ENCODE peak calls at places on chromosomes 2 and 18, in ten cellular contexts. G, K, D, V, S, A, R, Y, U and Q are unnamed samples.
A peak's percentile ranks its signal among the peaks of the same experiment; 100 is the strongest.

GRCh38 chr2:8617048-8617447 is 64.8 kb upstream of the ID2 start:
- DNase-seq in G (no peak), K (no peak), D (peak; percentile 21), V (no peak), S (no peak), A (no peak), R (no peak), Y (no peak), U (no peak), Q (no peak)

GRCh38 chr18:34548973-34549294 is 161.2 kb upstream of the DTNA start:
- DNase-seq in G (no peak), K (no peak), D (no peak), V (no peak), S (no peak), A (no peak), R (no peak), Y (no peak), U (no peak), Q (no peak)

GRCh38 chr2:238586931-238587775 is 160.4 kb downstream of the ASB1 start:
- DNase-seq in G (peak; percentile 24), K (no peak), D (no peak), V (no peak), S (no peak), A (peak; percentile 48), R (peak; percentile 59), Y (no peak), U (no peak), Q (no peak)

GRCh38 chr18:34023471-34023870 is 201.2 kb downstream of the NOL4 start:
- DNase-seq in G (peak; percentile 5), K (peak; percentile 5), D (no peak), V (no peak), S (no peak), A (no peak), R (no peak), Y (peak; percentile 74), U (no peak), Q (no peak)

GRCh38 chr2:156834431-156834830 is 398.3 kb downstream of the GPD2 start:
- DNase-seq in G (no peak), K (no peak), D (no peak), V (no peak), S (no peak), A (no peak), R (no peak), Y (no peak), U (no peak), Q (no peak)

GRCh38 chr2:232980683-232981082 is 32.4 kb downstream of the NGEF start:
- DNase-seq in G (no peak), K (no peak), D (no peak), V (no peak), S (no peak), A (peak; percentile 56), R (no peak), Y (no peak), U (no peak), Q (no peak)

GRCh38 chr2:168025487-168026203 is 221.8 kb downstream of the STK39 start:
- DNase-seq in G (no peak), K (no peak), D (no peak), V (no peak), S (no peak), A (no peak), R (no peak), Y (no peak), U (no peak), Q (no peak)

GRCh38 chr2:172090044-172090946 is 5.0 kb downstream of the DLX1 start:
- DNase-seq in G (peak; percentile 60), K (no peak), D (no peak), V (no peak), S (no peak), A (no peak), R (no peak), Y (peak; percentile 76), U (no peak), Q (no peak)

GRCh38 chr2:9610781-9611548 is 19.8 kb downstream of the YWHAQ start:
- DNase-seq in G (no peak), K (no peak), D (no peak), V (no peak), S (no peak), A (no peak), R (no peak), Y (no peak), U (no peak), Q (no peak)

GRCh38 chr2:217897091-217897715 is 105.6 kb downstream of the TNS1 start:
- DNase-seq in G (no peak), K (no peak), D (peak; percentile 79), V (no peak), S (no peak), A (no peak), R (no peak), Y (no peak), U (no peak), Q (no peak)

GRCh38 chr2:144084114-144084661 is 435.7 kb downstream of the ZEB2 start:
- DNase-seq in G (no peak), K (no peak), D (no peak), V (no peak), S (peak; percentile 5), A (no peak), R (no peak), Y (no peak), U (no peak), Q (no peak)

GRCh38 chr2:163471947-163472346 is 263.9 kb downstream of the FIGN start:
- DNase-seq in G (peak; percentile 37), K (peak; percentile 47), D (no peak), V (no peak), S (peak; percentile 3), A (no peak), R (no peak), Y (peak; percentile 29), U (no peak), Q (peak; percentile 13)

GRCh38 chr2:147879846-147880245 is 35.0 kb downstream of the ACVR2A start:
- DNase-seq in G (no peak), K (no peak), D (no peak), V (no peak), S (no peak), A (no peak), R (no peak), Y (no peak), U (no peak), Q (no peak)

GRCh38 chr2:105815401-105815800 is 70.7 kb downstream of the NCK2 start:
- DNase-seq in G (no peak), K (no peak), D (no peak), V (no peak), S (no peak), A (no peak), R (no peak), Y (no peak), U (no peak), Q (no peak)

GRCh38 chr2:3492951-3493609 is 26.3 kb downstream of the ADI1 start:
- DNase-seq in G (no peak), K (no peak), D (no peak), V (no peak), S (no peak), A (peak; percentile 92), R (no peak), Y (no peak), U (peak; percentile 72), Q (no peak)

GRCh38 chr2:133936601-133937000 is 317.3 kb upstream of the MGAT5 start:
- DNase-seq in G (no peak), K (no peak), D (no peak), V (no peak), S (no peak), A (no peak), R (no peak), Y (no peak), U (no peak), Q (no peak)

GRCh38 chr18:10381951-10382350 is 72.5 kb upstream of the APCDD1 start:
- DNase-seq in G (no peak), K (no peak), D (no peak), V (no peak), S (no peak), A (no peak), R (no peak), Y (no peak), U (no peak), Q (no peak)

GRCh38 chr2:68352651-68353386 is 12.3 kb upstream of the PLEK start:
- DNase-seq in G (no peak), K (no peak), D (no peak), V (no peak), S (no peak), A (no peak), R (no peak), Y (no peak), U (no peak), Q (no peak)

GRCh38 chr2:2095360-2096093 is 235.5 kb downstream of the MYT1L start:
- DNase-seq in G (no peak), K (no peak), D (no peak), V (no peak), S (no peak), A (no peak), R (no peak), Y (peak; percentile 33), U (no peak), Q (no peak)
- TF ChIP-seq CTCF in G (no peak), K (no peak), D (no peak), V (no peak), S (no peak), A (no peak), R (no peak), Y (peak; percentile 25), U (no peak), Q (no peak)

GRCh38 chr2:174024524-174025270 is 59.5 kb upstream of the SP3 start:
- DNase-seq in G (peak; percentile 80), K (peak; percentile 62), D (no peak), V (no peak), S (no peak), A (peak; percentile 86), R (peak; percentile 96), Y (peak; percentile 45), U (peak; percentile 83), Q (peak; percentile 85)
- H3K4me1 ChIP-seq in G (peaks cover 55% of the 10 kb centered on the region), K (peaks cover 29% of the 10 kb centered on the region), D (no peaks in the 10 kb centered on the region), V (no peaks in the 10 kb centered on the region), S (peaks cover 23% of the 10 kb centered on the region), A (peaks cover 33% of the 10 kb centered on the region), R (peaks cover 31% of the 10 kb centered on the region), Y (peaks cover 34% of the 10 kb centered on the region), U (peaks cover 26% of the 10 kb centered on the region), Q (peaks cover 91% of the 10 kb centered on the region)

GRCh38 chr2:118492335-118492734 is 355.1 kb downstream of the EN1 start:
- DNase-seq in G (no peak), K (no peak), D (no peak), V (no peak), S (no peak), A (no peak), R (no peak), Y (peak; percentile 68), U (no peak), Q (no peak)
- TF ChIP-seq CTCF in G (peak; percentile 54), K (peak; percentile 48), D (peak; percentile 32), V (peak; percentile 54), S (peak; percentile 36), A (no peak), R (no peak), Y (peak; percentile 60), U (no peak), Q (no peak)

GRCh38 chr2:241359481-241360045 is 3.5 kb downstream of the FARP2 start:
- DNase-seq in G (no peak), K (no peak), D (no peak), V (no peak), S (no peak), A (no peak), R (no peak), Y (no peak), U (no peak), Q (no peak)
- H3K4me1 ChIP-seq in G (peaks cover 29% of the 10 kb centered on the region), K (peaks cover 11% of the 10 kb centered on the region), D (no peaks in the 10 kb centered on the region), V (peaks cover 42% of the 10 kb centered on the region), S (peaks cover 30% of the 10 kb centered on the region), A (peaks cover 34% of the 10 kb centered on the region), R (peaks cover 21% of the 10 kb centered on the region), Y (peaks cover 7% of the 10 kb centered on the region), U (peaks cover 32% of the 10 kb centered on the region), Q (peaks cover 20% of the 10 kb centered on the region)

GRCh38 chr2:224579411-224579810 is 5.8 kb downstream of the CUL3 start:
- DNase-seq in G (no peak), K (peak; percentile 24), D (no peak), V (no peak), S (no peak), A (no peak), R (no peak), Y (no peak), U (no peak), Q (no peak)
- TF ChIP-seq CTCF in G (no peak), K (no peak), D (no peak), V (no peak), S (no peak), A (no peak), R (no peak), Y (no peak), U (no peak), Q (no peak)